ENCODE peak calls at places on chromosome 20, in five cellular contexts. H is stimulated activated naive CD8-positive, alpha-beta T cell treated with anti-CD3 and anti-CD28 coated beads, Interleukin-15, amount 100 ng/mL, for 72 hours; I is naive B cell; Q is heart right ventricle; V is transverse colon. D is an unnamed sample.

GRCh38 chr20:45407067-45407745 is 883 bp upstream of the DBNDD2 start:
- DNase-seq in H (peak), V (peak), Q (peak), I (no peak), D (peak)

GRCh38 chr20:60474385-60474910 is 516.2 kb downstream of the CDH26 start:
- DNase-seq in H (no peak), V (no peak), Q (no peak), I (no peak), D (no peak)

GRCh38 chr20:2799271-2799670 is 1.2 kb downstream of the CPXM1 start:
- DNase-seq in H (no peak), I (no peak), Q (no peak), V (no peak), D (no peak)

GRCh38 chr20:32763202-32763999 is 1.2 kb downstream of the DNMT3B start:
- DNase-seq in Q (no peak), H (no peak), V (no peak), I (no peak), D (no peak)

GRCh38 chr20:17816804-17817590 is 117.2 kb downstream of the BANF2 start:
- DNase-seq in H (no peak), Q (no peak), I (no peak), V (no peak), D (no peak)

GRCh38 chr20:2874456-2874855 is 1.2 kb downstream of the PTPRA start:
- DNase-seq in V (no peak), H (no peak), Q (no peak), I (no peak), D (no peak)

GRCh38 chr20:4189375-4189774 is 174.0 kb upstream of the RNF24 start:
- DNase-seq in H (no peak), V (no peak), I (no peak), Q (no peak), D (no peak)

GRCh38 chr20:19888269-19888669 is 128.9 kb upstream of the NAA20 start:
- DNase-seq in I (no peak), V (peak), H (no peak), Q (peak), D (no peak)

GRCh38 chr20:48295445-48295903 is 510.2 kb upstream of the SULF2 start:
- DNase-seq in Q (peak), V (no peak), H (no peak), I (no peak), D (no peak)

GRCh38 chr20:9079038-9079731 is 10.3 kb downstream of the PLCB4 start:
- DNase-seq in Q (no peak), H (no peak), I (no peak), V (no peak), D (no peak)

GRCh38 chr20:9392892-9393857 is 121.2 kb upstream of the LAMP5 start:
- DNase-seq in I (no peak), Q (peak), V (peak), H (no peak), D (peak)

GRCh38 chr20:45036044-45036755 is 64.7 kb downstream of the KCNS1 start:
- DNase-seq in I (no peak), Q (no peak), H (peak), V (no peak), D (no peak)

GRCh38 chr20:43565758-43566104 is 6.9 kb downstream of the SGK2 start:
- DNase-seq in I (no peak), Q (no peak), H (no peak), V (no peak), D (no peak)

GRCh38 chr20:51487525-51488279 is 54.8 kb downstream of the NFATC2 start:
- DNase-seq in I (no peak), H (no peak), V (no peak), Q (no peak), D (peak)

GRCh38 chr20:47792021-47792618 is 6.8 kb upstream of the SULF2 start:
- DNase-seq in Q (peak), V (peak), I (no peak), H (no peak), D (peak)

GRCh38 chr20:63159826-63160640 is 55.9 kb downstream of the YTHDF1 start:
- DNase-seq in H (no peak), I (no peak), Q (no peak), V (no peak), D (no peak)

GRCh38 chr20:45416917-45417316 is 976 bp downstream of the PIGT start:
- DNase-seq in V (no peak), H (no peak), Q (no peak), I (no peak), D (no peak)

GRCh38 chr20:10741060-10741459 is 67.3 kb upstream of the JAG1 start:
- DNase-seq in V (no peak), Q (no peak), H (no peak), I (no peak), D (no peak)

GRCh38 chr20:346640-347316 is at the start of gene NRSN2:
- DNase-seq in Q (peak), H (peak), V (peak), I (peak), D (peak)

GRCh38 chr20:20010639-20011500 is 6.3 kb upstream of the NAA20 start:
- DNase-seq in H (no peak), V (no peak), I (no peak), Q (no peak), D (no peak)

GRCh38 chr20:46990811-46991567 is 96.3 kb downstream of the EYA2 start:
- DNase-seq in H (no peak), I (no peak), V (no peak), Q (no peak), D (peak)

GRCh38 chr20:6768228-6769185 is 1.0 kb downstream of the BMP2 start:
- DNase-seq in V (peak), I (no peak), Q (peak), H (no peak), D (peak)

GRCh38 chr20:32189691-32190607 is 17.6 kb downstream of the PLAGL2 start:
- DNase-seq in V (peak), H (peak), I (no peak), Q (peak), D (peak)